ENCODE peak calls at places on chromosome 2, in five cellular contexts. W is H1, S is GM12878, U is HEK293T, P is HepG2. T is an unnamed sample.

GRCh38 chr2:62685986-62686625 is 19.4 kb upstream of the EHBP1 start:
- DNase-seq in S (no peak), W (no peak), U (no peak), P (no peak), T (no peak)

GRCh38 chr2:45637440-45637839 is 14.0 kb upstream of the PRKCE start:
- DNase-seq in W (no peak), S (peak), P (no peak), U (no peak), T (no peak)

GRCh38 chr2:168056242-168056641 is 191.2 kb downstream of the STK39 start:
- DNase-seq in U (no peak), W (no peak), P (no peak), S (no peak), T (no peak)

GRCh38 chr2:138170495-138170894 is 206.2 kb downstream of the HNMT start:
- DNase-seq in W (no peak), S (no peak), U (no peak), P (no peak), T (no peak)

GRCh38 chr2:189569295-189569925 is 11.2 kb downstream of the SLC40A1 start:
- DNase-seq in P (no peak), S (no peak), U (no peak), W (no peak), T (no peak)

GRCh38 chr2:48414980-48415764 is 114.8 kb upstream of the STON1 start:
- DNase-seq in U (no peak), W (no peak), P (peak), S (no peak), T (no peak)

GRCh38 chr2:215493370-215493769 is 57.5 kb upstream of the FN1 start:
- DNase-seq in P (no peak), W (no peak), S (no peak), U (no peak), T (no peak)

GRCh38 chr2:31137211-31138036 is 816 bp downstream of the GALNT14 start:
- DNase-seq in W (peak), P (no peak), U (no peak), S (no peak), T (peak)

GRCh38 chr2:72824224-72824842 is 1.5 kb downstream of the EXOC6B start:
- DNase-seq in S (no peak), W (no peak), P (no peak), U (no peak), T (no peak)

GRCh38 chr2:29259221-29259620 is 144.0 kb downstream of the CLIP4 start:
- DNase-seq in U (no peak), S (no peak), P (no peak), W (no peak), T (no peak)

GRCh38 chr2:238158807-238159539 is at the start of gene ERFE:
- DNase-seq in P (no peak), S (no peak), W (peak), U (peak), T (peak)

GRCh38 chr2:111048856-111049551 is 71.7 kb upstream of the BCL2L11 start:
- DNase-seq in U (peak), S (no peak), W (no peak), P (no peak), T (no peak)

GRCh38 chr2:55862269-55862668 is 61.3 kb downstream of the EFEMP1 start:
- DNase-seq in S (no peak), P (no peak), W (no peak), U (no peak), T (no peak)

GRCh38 chr2:72991439-72991725 is 74.1 kb downstream of the EMX1 start:
- DNase-seq in W (peak), P (no peak), S (no peak), U (no peak), T (no peak)

GRCh38 chr2:237689569-237690131 is 62.3 kb downstream of the LRRFIP1 start:
- DNase-seq in U (no peak), W (no peak), P (no peak), S (no peak), T (no peak)

GRCh38 chr2:197310271-197310939 is at the start of gene ANKRD44:
- DNase-seq in W (peak), P (peak), S (no peak), U (peak), T (peak)

GRCh38 chr2:105497094-105497493 is 98.2 kb upstream of the FHL2 start:
- DNase-seq in W (no peak), S (no peak), U (no peak), P (no peak), T (no peak)

GRCh38 chr2:233353769-233354499 is at the start of gene DGKD:
- DNase-seq in W (peak), U (peak), P (peak), S (no peak), T (no peak)

GRCh38 chr2:174014699-174015070 is 49.5 kb upstream of the SP3 start:
- DNase-seq in S (no peak), P (no peak), W (no peak), U (no peak), T (no peak)

GRCh38 chr2:926896-927295 is 23.8 kb upstream of the SNTG2 start:
- DNase-seq in P (no peak), U (no peak), S (no peak), W (no peak), T (no peak)

GRCh38 chr2:111118455-111119003 is 2.2 kb upstream of the BCL2L11 start:
- DNase-seq in U (no peak), W (peak), S (no peak), P (no peak), T (no peak)

GRCh38 chr2:110097506-110098220 is 18.0 kb downstream of the MALL start:
- DNase-seq in S (no peak), U (no peak), W (no peak), P (no peak), T (no peak)

GRCh38 chr2:201882353-201883095 is 76.2 kb downstream of the CDK15 start:
- DNase-seq in U (no peak), S (no peak), W (no peak), P (no peak), T (no peak)

GRCh38 chr2:238493880-238494572 is 67.3 kb downstream of the ASB1 start:
- DNase-seq in W (peak), P (no peak), U (no peak), S (no peak), T (no peak)

GRCh38 chr2:160956243-160956802 is 203.9 kb upstream of the TANK start:
- DNase-seq in U (no peak), W (no peak), S (no peak), P (no peak), T (no peak)

GRCh38 chr2:8676915-8677645 is 4.8 kb upstream of the ID2 start:
- DNase-seq in P (no peak), S (no peak), U (no peak), W (no peak), T (no peak)

GRCh38 chr2:120952318-120952717 is 216.7 kb downstream of the GLI2 start:
- DNase-seq in P (no peak), U (no peak), S (no peak), W (no peak), T (no peak)

GRCh38 chr2:23449413-23449812 is 64.4 kb downstream of the KLHL29 start:
- DNase-seq in W (no peak), U (no peak), P (no peak), S (peak), T (no peak)

GRCh38 chr2:64695656-64696310 is 42.1 kb upstream of the SERTAD2 start:
- DNase-seq in P (no peak), W (no peak), S (no peak), U (no peak), T (no peak)

GRCh38 chr2:174051741-174052638 is 86.8 kb upstream of the SP3 start:
- DNase-seq in S (no peak), W (no peak), U (peak), P (peak), T (peak)

GRCh38 chr2:224162122-224162521 is 123.0 kb upstream of the SERPINE2 start:
- DNase-seq in U (no peak), W (peak), P (no peak), S (no peak), T (no peak)

GRCh38 chr2:4903676-4904348 is 788.4 kb upstream of the SOX11 start:
- DNase-seq in P (no peak), S (no peak), U (no peak), W (no peak), T (no peak)

GRCh38 chr2:77296791-77297190 is 225.4 kb downstream of the LRRTM4 start:
- DNase-seq in W (no peak), P (no peak), S (no peak), U (no peak), T (no peak)

GRCh38 chr2:189379287-189379630 is 62.0 kb upstream of the WDR75 start:
- DNase-seq in P (no peak), S (no peak), W (no peak), U (no peak), T (peak)

GRCh38 chr2:237122214-237122666 is 36.6 kb downstream of the COPS8 start:
- DNase-seq in P (peak), S (no peak), U (peak), W (peak), T (peak)

GRCh38 chr2:207768891-207769596 is 662 bp downstream of the FZD5 start:
- DNase-seq in S (no peak), U (peak), W (peak), P (peak), T (no peak)

GRCh38 chr2:181977661-181978350 is 7.8 kb upstream of the PPP1R1C start:
- DNase-seq in W (no peak), P (no peak), S (no peak), U (no peak), T (no peak)

GRCh38 chr2:102337012-102337411 is 18.6 kb upstream of the IL18R1 start:
- DNase-seq in P (no peak), U (no peak), W (no peak), S (no peak), T (no peak)

GRCh38 chr2:143900006-143900405 is 619.9 kb downstream of the ZEB2 start:
- DNase-seq in W (no peak), P (no peak), U (no peak), S (no peak), T (no peak)

GRCh38 chr2:191245869-191246531 is 796 bp downstream of the MYO1B start:
- DNase-seq in P (peak), U (peak), S (no peak), W (peak), T (peak)
- TF ChIP-seq SUZ12 in P (no peak), U (no peak), S (no peak), W (no peak), T (no peak)

DNA sequence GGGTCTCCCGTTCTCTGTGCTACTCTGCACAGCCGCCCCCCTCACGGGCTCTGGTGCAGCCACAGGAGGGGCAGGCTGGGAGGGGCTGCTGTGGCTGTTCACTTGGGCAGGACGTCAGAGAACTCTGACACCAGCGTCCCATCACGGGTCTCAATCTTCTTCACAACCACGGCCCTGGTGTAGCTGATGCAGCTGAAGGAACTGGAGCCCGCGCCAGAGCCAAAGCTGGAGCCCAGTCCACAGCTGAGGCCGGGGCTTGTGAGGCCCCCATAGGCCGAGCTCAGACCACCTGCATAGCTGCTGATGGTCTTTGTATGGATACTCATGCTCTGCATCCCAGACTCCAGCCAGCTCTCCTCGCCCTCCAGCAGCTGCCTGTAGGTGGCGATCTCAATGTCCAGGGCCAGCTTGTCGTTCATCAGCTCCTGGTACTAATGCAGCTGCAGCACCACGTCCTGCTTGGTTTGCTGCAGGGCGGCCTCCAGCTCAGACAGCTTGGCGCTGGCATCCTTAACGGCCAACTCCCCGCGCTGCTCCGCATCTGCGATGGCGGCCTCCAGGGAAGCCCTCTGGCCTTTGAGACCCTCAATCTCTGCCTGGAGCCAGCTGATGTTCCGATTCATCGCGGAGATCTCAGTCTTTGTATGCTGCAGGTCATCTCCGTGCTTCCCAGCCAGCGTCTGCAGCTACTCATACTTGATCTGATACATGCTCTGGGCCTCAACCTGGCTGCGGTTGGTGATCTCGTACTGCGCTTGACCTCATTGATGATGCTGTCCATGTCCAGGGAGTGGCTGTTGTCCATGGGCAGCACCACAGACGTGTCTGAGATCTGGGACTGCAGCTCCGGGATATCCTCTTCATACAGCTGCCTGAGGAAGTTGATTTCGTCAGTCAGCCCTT is 7.4 kb upstream of the DUSP19 start:
- DNase-seq in W (peak), U (peak), P (peak), S (no peak), T (no peak)
- TF ChIP-seq SUZ12 in W (no peak), U (no peak), P (no peak), S (no peak), T (no peak)

GRCh38 chr2:241767464-241768250 is 9.0 kb upstream of the GAL3ST2 start:
- DNase-seq in U (no peak), P (no peak), W (peak), S (no peak), T (no peak)

GRCh38 chr2:241763551-241764271 is 12.9 kb upstream of the GAL3ST2 start:
- DNase-seq in S (no peak), U (no peak), W (peak), P (no peak), T (no peak)

GRCh38 chr2:241762933-241763369 is 13.7 kb upstream of the GAL3ST2 start:
- DNase-seq in W (peak), U (no peak), S (peak), P (no peak), T (no peak)

GRCh38 chr2:241762321-241762932 is 14.2 kb upstream of the GAL3ST2 start:
- DNase-seq in P (no peak), W (peak), S (no peak), U (no peak), T (no peak)

GRCh38 chr2:241764272-241765241 is 12.1 kb upstream of the GAL3ST2 start:
- DNase-seq in P (no peak), W (peak), U (no peak), S (no peak), T (no peak)
- TF ChIP-seq SUZ12 in P (no peak), W (no peak), U (no peak), S (no peak), T (no peak)

DNA sequence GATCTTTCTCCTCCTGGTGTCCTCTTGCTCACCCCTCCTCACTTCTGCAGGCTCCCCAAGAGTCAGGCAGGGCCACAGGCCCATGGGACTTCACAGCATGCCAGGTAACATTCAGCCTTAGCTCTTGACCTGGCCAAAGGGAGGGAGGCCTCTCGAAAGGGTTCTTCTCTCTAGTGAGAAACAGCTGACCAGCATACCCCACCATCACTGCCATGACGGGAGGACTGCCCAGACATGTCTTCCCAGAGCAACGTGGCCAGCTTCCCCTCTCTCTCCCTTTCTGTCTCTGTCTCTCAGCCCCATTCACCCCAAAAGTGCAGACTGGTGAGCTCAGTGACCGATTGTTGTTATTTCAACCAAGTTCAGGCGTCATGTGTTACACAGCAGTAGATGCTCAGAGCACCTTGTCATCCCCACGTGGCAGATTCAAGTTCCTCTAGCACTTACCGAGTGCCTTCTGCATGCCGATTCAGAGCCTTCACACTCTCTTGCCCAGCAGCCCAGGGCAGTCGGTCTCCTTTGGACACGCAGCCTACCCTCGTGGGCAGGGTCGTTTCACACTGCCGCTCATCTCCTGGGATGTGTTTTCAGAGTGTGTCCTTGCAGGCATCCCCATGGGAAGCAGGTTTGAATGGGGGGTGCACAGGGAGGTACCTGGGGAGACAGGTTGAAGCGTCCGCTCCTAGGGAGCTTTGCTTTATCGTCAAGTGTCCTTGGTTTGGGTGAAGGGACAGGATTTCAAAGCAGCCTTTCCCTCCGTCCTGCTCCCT is 259.9 kb downstream of the NDUFA10 start:
- DNase-seq in W (no peak), S (no peak), U (no peak), P (no peak), T (no peak)
- TF ChIP-seq SUZ12 in W (no peak), S (no peak), U (no peak), P (no peak), T (no peak)

DNA sequence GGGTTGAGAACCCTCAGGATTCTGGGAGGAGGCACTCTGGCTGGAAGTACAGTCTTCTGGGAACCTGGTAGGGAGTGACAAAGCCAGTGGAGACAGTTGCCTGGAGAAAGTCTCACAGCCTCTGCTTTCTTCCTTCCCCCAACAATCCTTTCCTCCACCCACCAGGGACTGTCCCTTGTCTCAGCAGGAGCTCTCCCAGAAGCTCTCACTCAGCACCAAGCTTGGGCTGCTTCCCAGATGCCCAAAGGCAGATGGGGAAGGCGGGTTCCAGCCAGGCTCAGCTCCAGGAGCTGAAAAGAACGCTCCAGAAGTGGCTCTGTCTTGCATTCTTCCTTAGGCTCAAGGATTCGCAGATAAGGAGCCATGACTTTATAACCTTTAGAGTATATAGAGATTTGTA is 7.6 kb upstream of the NAGK start:
- DNase-seq in S (no peak), W (no peak), U (no peak), P (no peak), T (no peak)
- TF ChIP-seq SUZ12 in S (no peak), W (no peak), U (no peak), P (no peak), T (no peak)